ENCODE peak calls at places on chromosomes 5 and 9, in ten cellular contexts. One of them, this sample, is unnamed.

GRCh38 chr5:31083364-31083763 is 110.1 kb upstream of the CDH6 start:
- DNase-seq in G401: no peak
- DNase-seq in KBM-7: no peak
- DNase-seq in AG04449: no peak
- DNase-seq in HS-5: no peak
- DNase-seq in amniotic stem cell: no peak
- DNase-seq in activated CD4-positive, CD25-positive, alpha-beta regulatory T cell treated with anti-CD3 and anti-CD28 coated beads, Interleukin-2, amount 50 U/mL, for 72 hours: no peak
- DNase-seq in RWPE2: no peak
- DNase-seq in activated gamma-delta T cell treated with anti-CD3 and anti-CD28 coated beads, Interleukin-2, amount 50 U/mL, for 16 hours: no peak
- DNase-seq in T-helper 17 cell: no peak
- DNase-seq in this sample: no peak

GRCh38 chr9:33697171-33697570 is 98.2 kb upstream of the PRSS3 start:
- DNase-seq in G401: no peak
- DNase-seq in KBM-7: no peak
- DNase-seq in AG04449: no peak
- DNase-seq in HS-5: no peak
- DNase-seq in amniotic stem cell: no peak
- DNase-seq in activated CD4-positive, CD25-positive, alpha-beta regulatory T cell treated with anti-CD3 and anti-CD28 coated beads, Interleukin-2, amount 50 U/mL, for 72 hours: no peak
- DNase-seq in RWPE2: no peak
- DNase-seq in activated gamma-delta T cell treated with anti-CD3 and anti-CD28 coated beads, Interleukin-2, amount 50 U/mL, for 16 hours: no peak
- DNase-seq in T-helper 17 cell: no peak
- DNase-seq in this sample: no peak

GRCh38 chr9:131997779-131998178 is 81.9 kb downstream of the MED27 start:
- DNase-seq in G401: peak; percentile 86
- DNase-seq in KBM-7: no peak
- DNase-seq in AG04449: no peak
- DNase-seq in HS-5: no peak
- DNase-seq in amniotic stem cell: no peak
- DNase-seq in activated CD4-positive, CD25-positive, alpha-beta regulatory T cell treated with anti-CD3 and anti-CD28 coated beads, Interleukin-2, amount 50 U/mL, for 72 hours: no peak
- DNase-seq in RWPE2: no peak
- DNase-seq in activated gamma-delta T cell treated with anti-CD3 and anti-CD28 coated beads, Interleukin-2, amount 50 U/mL, for 16 hours: no peak
- DNase-seq in T-helper 17 cell: no peak
- DNase-seq in this sample: no peak

GRCh38 chr5:151155777-151156731 is 1.5 kb downstream of the ANXA6 start:
- DNase-seq in G401: peak; percentile 46
- DNase-seq in KBM-7: peak; percentile 16
- DNase-seq in AG04449: peak; percentile 29
- DNase-seq in HS-5: peak; percentile 19
- DNase-seq in amniotic stem cell: peak; percentile 13
- DNase-seq in activated CD4-positive, CD25-positive, alpha-beta regulatory T cell treated with anti-CD3 and anti-CD28 coated beads, Interleukin-2, amount 50 U/mL, for 72 hours: no peak
- DNase-seq in RWPE2: no peak
- DNase-seq in activated gamma-delta T cell treated with anti-CD3 and anti-CD28 coated beads, Interleukin-2, amount 50 U/mL, for 16 hours: no peak
- DNase-seq in T-helper 17 cell: no peak
- DNase-seq in this sample: no peak

GRCh38 chr5:90598300-90598699 is 39.7 kb downstream of the ADGRV1 start:
- DNase-seq in G401: peak; percentile 5
- DNase-seq in KBM-7: no peak
- DNase-seq in AG04449: no peak
- DNase-seq in HS-5: no peak
- DNase-seq in amniotic stem cell: no peak
- DNase-seq in activated CD4-positive, CD25-positive, alpha-beta regulatory T cell treated with anti-CD3 and anti-CD28 coated beads, Interleukin-2, amount 50 U/mL, for 72 hours: no peak
- DNase-seq in RWPE2: no peak
- DNase-seq in activated gamma-delta T cell treated with anti-CD3 and anti-CD28 coated beads, Interleukin-2, amount 50 U/mL, for 16 hours: no peak
- DNase-seq in T-helper 17 cell: no peak
- DNase-seq in this sample: no peak

GRCh38 chr9:126854734-126855133 is 5.7 kb upstream of the ZBTB34 start:
- DNase-seq in G401: no peak
- DNase-seq in KBM-7: no peak
- DNase-seq in AG04449: no peak
- DNase-seq in HS-5: no peak
- DNase-seq in amniotic stem cell: no peak
- DNase-seq in activated CD4-positive, CD25-positive, alpha-beta regulatory T cell treated with anti-CD3 and anti-CD28 coated beads, Interleukin-2, amount 50 U/mL, for 72 hours: no peak
- DNase-seq in RWPE2: no peak
- DNase-seq in activated gamma-delta T cell treated with anti-CD3 and anti-CD28 coated beads, Interleukin-2, amount 50 U/mL, for 16 hours: no peak
- DNase-seq in T-helper 17 cell: no peak
- DNase-seq in this sample: no peak

GRCh38 chr5:74034738-74035137 is 408.7 kb downstream of the ARHGEF28 start:
- DNase-seq in G401: no peak
- DNase-seq in KBM-7: no peak
- DNase-seq in AG04449: no peak
- DNase-seq in HS-5: peak; percentile 61
- DNase-seq in amniotic stem cell: no peak
- DNase-seq in activated CD4-positive, CD25-positive, alpha-beta regulatory T cell treated with anti-CD3 and anti-CD28 coated beads, Interleukin-2, amount 50 U/mL, for 72 hours: no peak
- DNase-seq in RWPE2: peak; percentile 95
- DNase-seq in activated gamma-delta T cell treated with anti-CD3 and anti-CD28 coated beads, Interleukin-2, amount 50 U/mL, for 16 hours: no peak
- DNase-seq in T-helper 17 cell: no peak
- DNase-seq in this sample: no peak

GRCh38 chr5:177315411-177315810 is 3.7 kb upstream of the MXD3 start:
- DNase-seq in G401: no peak
- DNase-seq in KBM-7: no peak
- DNase-seq in AG04449: no peak
- DNase-seq in HS-5: no peak
- DNase-seq in amniotic stem cell: no peak
- DNase-seq in activated CD4-positive, CD25-positive, alpha-beta regulatory T cell treated with anti-CD3 and anti-CD28 coated beads, Interleukin-2, amount 50 U/mL, for 72 hours: no peak
- DNase-seq in RWPE2: no peak
- DNase-seq in activated gamma-delta T cell treated with anti-CD3 and anti-CD28 coated beads, Interleukin-2, amount 50 U/mL, for 16 hours: no peak
- DNase-seq in T-helper 17 cell: no peak
- DNase-seq in this sample: no peak

GRCh38 chr9:119827126-119827525 is 457.9 kb upstream of the BRINP1 start:
- DNase-seq in G401: no peak
- DNase-seq in KBM-7: no peak
- DNase-seq in AG04449: no peak
- DNase-seq in HS-5: no peak
- DNase-seq in amniotic stem cell: no peak
- DNase-seq in activated CD4-positive, CD25-positive, alpha-beta regulatory T cell treated with anti-CD3 and anti-CD28 coated beads, Interleukin-2, amount 50 U/mL, for 72 hours: no peak
- DNase-seq in RWPE2: no peak
- DNase-seq in activated gamma-delta T cell treated with anti-CD3 and anti-CD28 coated beads, Interleukin-2, amount 50 U/mL, for 16 hours: no peak
- DNase-seq in T-helper 17 cell: no peak
- DNase-seq in this sample: no peak

GRCh38 chr9:111622626-111623025 is 8.5 kb upstream of the DNAJC25 start:
- DNase-seq in G401: no peak
- DNase-seq in KBM-7: no peak
- DNase-seq in AG04449: peak; percentile 36
- DNase-seq in HS-5: peak; percentile 80
- DNase-seq in amniotic stem cell: no peak
- DNase-seq in activated CD4-positive, CD25-positive, alpha-beta regulatory T cell treated with anti-CD3 and anti-CD28 coated beads, Interleukin-2, amount 50 U/mL, for 72 hours: no peak
- DNase-seq in RWPE2: no peak
- DNase-seq in activated gamma-delta T cell treated with anti-CD3 and anti-CD28 coated beads, Interleukin-2, amount 50 U/mL, for 16 hours: no peak
- DNase-seq in T-helper 17 cell: no peak
- DNase-seq in this sample: peak; percentile 69

GRCh38 chr5:166624573-166624972 is 1666.9 kb upstream of the WWC1 start:
- DNase-seq in G401: no peak
- DNase-seq in KBM-7: no peak
- DNase-seq in AG04449: no peak
- DNase-seq in HS-5: no peak
- DNase-seq in amniotic stem cell: no peak
- DNase-seq in activated CD4-positive, CD25-positive, alpha-beta regulatory T cell treated with anti-CD3 and anti-CD28 coated beads, Interleukin-2, amount 50 U/mL, for 72 hours: no peak
- DNase-seq in RWPE2: no peak
- DNase-seq in activated gamma-delta T cell treated with anti-CD3 and anti-CD28 coated beads, Interleukin-2, amount 50 U/mL, for 16 hours: no peak
- DNase-seq in T-helper 17 cell: no peak
- DNase-seq in this sample: no peak

GRCh38 chr9:99967457-99967856 is 61.0 kb downstream of the STX17 start:
- DNase-seq in G401: no peak
- DNase-seq in KBM-7: no peak
- DNase-seq in AG04449: no peak
- DNase-seq in HS-5: no peak
- DNase-seq in amniotic stem cell: no peak
- DNase-seq in activated CD4-positive, CD25-positive, alpha-beta regulatory T cell treated with anti-CD3 and anti-CD28 coated beads, Interleukin-2, amount 50 U/mL, for 72 hours: no peak
- DNase-seq in RWPE2: no peak
- DNase-seq in activated gamma-delta T cell treated with anti-CD3 and anti-CD28 coated beads, Interleukin-2, amount 50 U/mL, for 16 hours: no peak
- DNase-seq in T-helper 17 cell: no peak
- DNase-seq in this sample: no peak

GRCh38 chr9:92774274-92774673 is 9.6 kb upstream of the BICD2 start:
- DNase-seq in G401: no peak
- DNase-seq in KBM-7: no peak
- DNase-seq in AG04449: peak; percentile 95
- DNase-seq in HS-5: peak; percentile 80
- DNase-seq in amniotic stem cell: peak; percentile 50
- DNase-seq in activated CD4-positive, CD25-positive, alpha-beta regulatory T cell treated with anti-CD3 and anti-CD28 coated beads, Interleukin-2, amount 50 U/mL, for 72 hours: no peak
- DNase-seq in RWPE2: no peak
- DNase-seq in activated gamma-delta T cell treated with anti-CD3 and anti-CD28 coated beads, Interleukin-2, amount 50 U/mL, for 16 hours: no peak
- DNase-seq in T-helper 17 cell: no peak
- DNase-seq in this sample: no peak

GRCh38 chr9:99167694-99168093 is 54.0 kb downstream of the ALG2 start:
- DNase-seq in G401: no peak
- DNase-seq in KBM-7: peak; percentile 26
- DNase-seq in AG04449: no peak
- DNase-seq in HS-5: no peak
- DNase-seq in amniotic stem cell: no peak
- DNase-seq in activated CD4-positive, CD25-positive, alpha-beta regulatory T cell treated with anti-CD3 and anti-CD28 coated beads, Interleukin-2, amount 50 U/mL, for 72 hours: no peak
- DNase-seq in RWPE2: no peak
- DNase-seq in activated gamma-delta T cell treated with anti-CD3 and anti-CD28 coated beads, Interleukin-2, amount 50 U/mL, for 16 hours: no peak
- DNase-seq in T-helper 17 cell: no peak
- DNase-seq in this sample: no peak

GRCh38 chr9:133105461-133105770 is 15.6 kb downstream of the RALGDS start:
- DNase-seq in G401: no peak
- DNase-seq in KBM-7: no peak
- DNase-seq in AG04449: no peak
- DNase-seq in HS-5: no peak
- DNase-seq in amniotic stem cell: no peak
- DNase-seq in activated CD4-positive, CD25-positive, alpha-beta regulatory T cell treated with anti-CD3 and anti-CD28 coated beads, Interleukin-2, amount 50 U/mL, for 72 hours: no peak
- DNase-seq in RWPE2: peak; percentile 59
- DNase-seq in activated gamma-delta T cell treated with anti-CD3 and anti-CD28 coated beads, Interleukin-2, amount 50 U/mL, for 16 hours: no peak
- DNase-seq in T-helper 17 cell: no peak
- DNase-seq in this sample: no peak

GRCh38 chr5:57779383-57780223 is 297.0 kb upstream of the ACTBL2 start:
- DNase-seq in G401: peak; percentile 56
- DNase-seq in KBM-7: peak; percentile 56
- DNase-seq in AG04449: peak; percentile 23
- DNase-seq in HS-5: peak; percentile 82
- DNase-seq in amniotic stem cell: peak; percentile 69
- DNase-seq in activated CD4-positive, CD25-positive, alpha-beta regulatory T cell treated with anti-CD3 and anti-CD28 coated beads, Interleukin-2, amount 50 U/mL, for 72 hours: no peak
- DNase-seq in RWPE2: no peak
- DNase-seq in activated gamma-delta T cell treated with anti-CD3 and anti-CD28 coated beads, Interleukin-2, amount 50 U/mL, for 16 hours: no peak
- DNase-seq in T-helper 17 cell: no peak
- DNase-seq in this sample: no peak

GRCh38 chr5:112310746-112311145 is 108.3 kb downstream of the EPB41L4A start:
- DNase-seq in G401: no peak
- DNase-seq in KBM-7: no peak
- DNase-seq in AG04449: no peak
- DNase-seq in HS-5: no peak
- DNase-seq in amniotic stem cell: no peak
- DNase-seq in activated CD4-positive, CD25-positive, alpha-beta regulatory T cell treated with anti-CD3 and anti-CD28 coated beads, Interleukin-2, amount 50 U/mL, for 72 hours: no peak
- DNase-seq in RWPE2: no peak
- DNase-seq in activated gamma-delta T cell treated with anti-CD3 and anti-CD28 coated beads, Interleukin-2, amount 50 U/mL, for 16 hours: no peak
- DNase-seq in T-helper 17 cell: no peak
- DNase-seq in this sample: no peak

GRCh38 chr9:91033802-91034201 is 232.2 kb downstream of the SYK start:
- DNase-seq in G401: no peak
- DNase-seq in KBM-7: peak; percentile 41
- DNase-seq in AG04449: no peak
- DNase-seq in HS-5: no peak
- DNase-seq in amniotic stem cell: no peak
- DNase-seq in activated CD4-positive, CD25-positive, alpha-beta regulatory T cell treated with anti-CD3 and anti-CD28 coated beads, Interleukin-2, amount 50 U/mL, for 72 hours: peak; percentile 67
- DNase-seq in RWPE2: no peak
- DNase-seq in activated gamma-delta T cell treated with anti-CD3 and anti-CD28 coated beads, Interleukin-2, amount 50 U/mL, for 16 hours: peak; percentile 42
- DNase-seq in T-helper 17 cell: peak; percentile 42
- DNase-seq in this sample: no peak

GRCh38 chr9:76379494-76379893 is 14.7 kb downstream of the RFK start:
- DNase-seq in G401: no peak
- DNase-seq in KBM-7: no peak
- DNase-seq in AG04449: no peak
- DNase-seq in HS-5: no peak
- DNase-seq in amniotic stem cell: no peak
- DNase-seq in activated CD4-positive, CD25-positive, alpha-beta regulatory T cell treated with anti-CD3 and anti-CD28 coated beads, Interleukin-2, amount 50 U/mL, for 72 hours: no peak
- DNase-seq in RWPE2: peak; percentile 80
- DNase-seq in activated gamma-delta T cell treated with anti-CD3 and anti-CD28 coated beads, Interleukin-2, amount 50 U/mL, for 16 hours: no peak
- DNase-seq in T-helper 17 cell: no peak
- DNase-seq in this sample: no peak

GRCh38 chr5:67085616-67086015 is 111.0 kb downstream of the CD180 start:
- DNase-seq in G401: no peak
- DNase-seq in KBM-7: no peak
- DNase-seq in AG04449: no peak
- DNase-seq in HS-5: no peak
- DNase-seq in amniotic stem cell: no peak
- DNase-seq in activated CD4-positive, CD25-positive, alpha-beta regulatory T cell treated with anti-CD3 and anti-CD28 coated beads, Interleukin-2, amount 50 U/mL, for 72 hours: no peak
- DNase-seq in RWPE2: no peak
- DNase-seq in activated gamma-delta T cell treated with anti-CD3 and anti-CD28 coated beads, Interleukin-2, amount 50 U/mL, for 16 hours: no peak
- DNase-seq in T-helper 17 cell: no peak
- DNase-seq in this sample: no peak

GRCh38 chr5:168978500-168978899 is 322.4 kb downstream of the SLIT3 start:
- DNase-seq in G401: no peak
- DNase-seq in KBM-7: no peak
- DNase-seq in AG04449: no peak
- DNase-seq in HS-5: no peak
- DNase-seq in amniotic stem cell: no peak
- DNase-seq in activated CD4-positive, CD25-positive, alpha-beta regulatory T cell treated with anti-CD3 and anti-CD28 coated beads, Interleukin-2, amount 50 U/mL, for 72 hours: no peak
- DNase-seq in RWPE2: no peak
- DNase-seq in activated gamma-delta T cell treated with anti-CD3 and anti-CD28 coated beads, Interleukin-2, amount 50 U/mL, for 16 hours: no peak
- DNase-seq in T-helper 17 cell: no peak
- DNase-seq in this sample: no peak

GRCh38 chr5:665541-665955 is 27.6 kb downstream of the TPPP start:
- DNase-seq in G401: no peak
- DNase-seq in KBM-7: no peak
- DNase-seq in AG04449: no peak
- DNase-seq in HS-5: no peak
- DNase-seq in amniotic stem cell: no peak
- DNase-seq in activated CD4-positive, CD25-positive, alpha-beta regulatory T cell treated with anti-CD3 and anti-CD28 coated beads, Interleukin-2, amount 50 U/mL, for 72 hours: no peak
- DNase-seq in RWPE2: no peak
- DNase-seq in activated gamma-delta T cell treated with anti-CD3 and anti-CD28 coated beads, Interleukin-2, amount 50 U/mL, for 16 hours: no peak
- DNase-seq in T-helper 17 cell: no peak
- DNase-seq in this sample: no peak

GRCh38 chr5:73115399-73116051 is 4.8 kb upstream of the TMEM171 start:
- DNase-seq in G401: no peak
- DNase-seq in KBM-7: no peak
- DNase-seq in AG04449: peak; percentile 95
- DNase-seq in HS-5: peak; percentile 76
- DNase-seq in amniotic stem cell: peak; percentile 61
- DNase-seq in activated CD4-positive, CD25-positive, alpha-beta regulatory T cell treated with anti-CD3 and anti-CD28 coated beads, Interleukin-2, amount 50 U/mL, for 72 hours: no peak
- DNase-seq in RWPE2: no peak
- DNase-seq in activated gamma-delta T cell treated with anti-CD3 and anti-CD28 coated beads, Interleukin-2, amount 50 U/mL, for 16 hours: no peak
- DNase-seq in T-helper 17 cell: no peak
- DNase-seq in this sample: peak; percentile 24

GRCh38 chr9:72893437-72893836 is 59.4 kb downstream of the ALDH1A1 start:
- DNase-seq in G401: no peak
- DNase-seq in KBM-7: no peak
- DNase-seq in AG04449: no peak
- DNase-seq in HS-5: no peak
- DNase-seq in amniotic stem cell: no peak
- DNase-seq in activated CD4-positive, CD25-positive, alpha-beta regulatory T cell treated with anti-CD3 and anti-CD28 coated beads, Interleukin-2, amount 50 U/mL, for 72 hours: no peak
- DNase-seq in RWPE2: no peak
- DNase-seq in activated gamma-delta T cell treated with anti-CD3 and anti-CD28 coated beads, Interleukin-2, amount 50 U/mL, for 16 hours: no peak
- DNase-seq in T-helper 17 cell: no peak
- DNase-seq in this sample: no peak

GRCh38 chr5:65611524-65611923 is 12.6 kb downstream of the TRIM23 start:
- DNase-seq in G401: no peak
- DNase-seq in KBM-7: no peak
- DNase-seq in AG04449: no peak
- DNase-seq in HS-5: no peak
- DNase-seq in amniotic stem cell: no peak
- DNase-seq in activated CD4-positive, CD25-positive, alpha-beta regulatory T cell treated with anti-CD3 and anti-CD28 coated beads, Interleukin-2, amount 50 U/mL, for 72 hours: no peak
- DNase-seq in RWPE2: no peak
- DNase-seq in activated gamma-delta T cell treated with anti-CD3 and anti-CD28 coated beads, Interleukin-2, amount 50 U/mL, for 16 hours: no peak
- DNase-seq in T-helper 17 cell: no peak
- DNase-seq in this sample: no peak

GRCh38 chr9:123361086-123361730 is 5.2 kb downstream of the CRB2 start:
- DNase-seq in G401: no peak
- DNase-seq in KBM-7: no peak
- DNase-seq in AG04449: no peak
- DNase-seq in HS-5: no peak
- DNase-seq in amniotic stem cell: no peak
- DNase-seq in activated CD4-positive, CD25-positive, alpha-beta regulatory T cell treated with anti-CD3 and anti-CD28 coated beads, Interleukin-2, amount 50 U/mL, for 72 hours: no peak
- DNase-seq in RWPE2: no peak
- DNase-seq in activated gamma-delta T cell treated with anti-CD3 and anti-CD28 coated beads, Interleukin-2, amount 50 U/mL, for 16 hours: no peak
- DNase-seq in T-helper 17 cell: no peak
- DNase-seq in this sample: no peak

GRCh38 chr9:26745111-26745510 is 147.5 kb downstream of the CAAP1 start:
- DNase-seq in G401: no peak
- DNase-seq in KBM-7: no peak
- DNase-seq in AG04449: no peak
- DNase-seq in HS-5: no peak
- DNase-seq in amniotic stem cell: no peak
- DNase-seq in activated CD4-positive, CD25-positive, alpha-beta regulatory T cell treated with anti-CD3 and anti-CD28 coated beads, Interleukin-2, amount 50 U/mL, for 72 hours: no peak
- DNase-seq in RWPE2: no peak
- DNase-seq in activated gamma-delta T cell treated with anti-CD3 and anti-CD28 coated beads, Interleukin-2, amount 50 U/mL, for 16 hours: no peak
- DNase-seq in T-helper 17 cell: no peak
- DNase-seq in this sample: no peak

GRCh38 chr5:10863763-10864383 is 102.8 kb upstream of the DAP start:
- DNase-seq in G401: peak; percentile 27
- DNase-seq in KBM-7: peak; percentile 87
- DNase-seq in AG04449: no peak
- DNase-seq in HS-5: no peak
- DNase-seq in amniotic stem cell: no peak
- DNase-seq in activated CD4-positive, CD25-positive, alpha-beta regulatory T cell treated with anti-CD3 and anti-CD28 coated beads, Interleukin-2, amount 50 U/mL, for 72 hours: peak; percentile 61
- DNase-seq in RWPE2: no peak
- DNase-seq in activated gamma-delta T cell treated with anti-CD3 and anti-CD28 coated beads, Interleukin-2, amount 50 U/mL, for 16 hours: peak; percentile 25
- DNase-seq in T-helper 17 cell: peak; percentile 20
- DNase-seq in this sample: peak; percentile 42